ENCODE peak calls at places on chromosomes 7 and 10, in ten cellular contexts. D is AG10803, P is upper lobe of right lung, F is bronchial epithelial cell, R is A549, S is AG09309, J is cardiac muscle cell, W is endodermal cell, U is skeletal muscle cell, K is MM.1S. B is an unnamed sample.

GRCh38 chr7:75688200-75689136 is 50.3 kb downstream of the HIP1 start:
- DNase-seq in J (no peak), P (peak; percentile 62), U (peak; percentile 44), D (no peak), S (no peak), F (no peak), W (no peak), R (no peak), K (no peak), B (no peak)

GRCh38 chr7:96786261-96786997 is 76.8 kb upstream of the SEM1 start:
- DNase-seq in F (peak; percentile 15), J (peak; percentile 6), K (no peak), D (no peak), U (no peak), W (peak; percentile 71), S (no peak), R (no peak), P (no peak), B (no peak)

GRCh38 chr10:74234569-74234968 is 83.5 kb downstream of the ADK start:
- DNase-seq in D (peak; percentile 21), W (no peak), P (no peak), S (no peak), J (no peak), U (no peak), K (no peak), R (no peak), F (peak; percentile 32), B (peak; percentile 18)

GRCh38 chr7:151062399-151063211 is 3.2 kb downstream of the SLC4A2 start:
- DNase-seq in P (peak; percentile 91), U (no peak), S (no peak), R (peak; percentile 97), D (peak; percentile 64), F (no peak), J (peak; percentile 93), K (no peak), W (peak; percentile 98), B (peak; percentile 77)

GRCh38 chr10:11081413-11081812 is 63.7 kb downstream of the CELF2 start:
- DNase-seq in R (no peak), K (no peak), D (no peak), F (no peak), P (no peak), W (no peak), S (no peak), J (no peak), U (no peak), B (no peak)

GRCh38 chr7:30694218-30694745 is 12.0 kb upstream of the CRHR2 start:
- DNase-seq in K (no peak), R (no peak), U (no peak), S (no peak), F (no peak), P (no peak), W (no peak), D (no peak), J (peak; percentile 47), B (no peak)

GRCh38 chr7:152336754-152337368 is 98.9 kb downstream of the KMT2C start:
- DNase-seq in D (peak; percentile 56), W (peak; percentile 61), J (peak; percentile 9), U (peak; percentile 15), F (peak; percentile 49), S (no peak), R (peak; percentile 53), P (no peak), K (peak; percentile 72), B (peak; percentile 57)

GRCh38 chr10:26507441-26507840 is 69.3 kb downstream of the APBB1IP start:
- DNase-seq in K (no peak), U (no peak), S (no peak), W (no peak), P (no peak), D (peak; percentile 30), F (no peak), R (no peak), J (no peak), B (no peak)

GRCh38 chr7:12434012-12434642 is 30.5 kb upstream of the VWDE start:
- DNase-seq in P (no peak), S (no peak), D (no peak), J (no peak), U (no peak), K (peak; percentile 31), W (no peak), R (no peak), F (no peak), B (no peak)

GRCh38 chr7:151046603-151047573 is 1.4 kb upstream of the ASIC3 start:
- DNase-seq in K (no peak), F (no peak), D (peak; percentile 60), W (no peak), S (no peak), P (no peak), U (peak; percentile 49), J (no peak), R (no peak), B (peak; percentile 93)

GRCh38 chr10:113169853-113170455 is 219.9 kb downstream of the TCF7L2 start:
- DNase-seq in R (no peak), D (peak; percentile 18), S (no peak), W (no peak), U (no peak), J (no peak), K (peak; percentile 58), P (no peak), F (no peak), B (no peak)

GRCh38 chr7:519429-519973 is at the start of gene PDGFA:
- DNase-seq in R (no peak), P (no peak), K (no peak), U (no peak), W (no peak), D (peak; percentile 57), J (peak; percentile 74), S (no peak), F (no peak), B (peak; percentile 64)

GRCh38 chr7:157570531-157571200 is 233.9 kb downstream of the DNAJB6 start:
- DNase-seq in K (no peak), S (no peak), P (no peak), J (no peak), F (no peak), W (no peak), R (no peak), U (no peak), D (no peak), B (no peak)

GRCh38 chr10:29617880-29618340 is 16.9 kb downstream of the SVIL start:
- DNase-seq in W (peak; percentile 53), R (no peak), S (no peak), D (no peak), K (no peak), U (no peak), J (no peak), F (no peak), P (no peak), B (peak; percentile 81)
- H3K4me3 ChIP-seq in W (no peak overlapping the region), R (no peak overlapping the region), S (no peak overlapping the region), D (no peak overlapping the region), K (no peak overlapping the region), U (no peak overlapping the region), J (no peak overlapping the region), F (no peak overlapping the region), P (no peak overlapping the region), B (no peak overlapping the region)

GRCh38 chr10:114172241-114172640 is 1.8 kb downstream of the CCDC186 start:
- DNase-seq in S (no peak), J (no peak), U (no peak), F (peak; percentile 17), D (peak; percentile 31), W (no peak), R (no peak), P (no peak), K (no peak), B (peak; percentile 61)
- H3K4me3 ChIP-seq in S (no peak overlapping the region), J (peak overlapping the region; percentile 87), U (peak overlapping the region; percentile 99), F (peak overlapping the region; percentile 97), D (peak overlapping the region; percentile 98), W (peak overlapping the region; percentile 93), R (no peak overlapping the region), P (peak overlapping the region; percentile 84), K (peak overlapping the region; percentile 91), B (peak overlapping the region; percentile 99)

GRCh38 chr10:132962623-132963429 is 20.5 kb upstream of the CFAP46 start:
- DNase-seq in S (no peak), W (no peak), K (peak; percentile 7), U (no peak), D (peak; percentile 12), R (no peak), P (no peak), J (no peak), F (peak; percentile 12), B (peak; percentile 17)

GRCh38 chr10:132963430-132963960 is 21.1 kb upstream of the CFAP46 start:
- DNase-seq in D (no peak), W (no peak), R (no peak), J (no peak), U (no peak), S (no peak), K (no peak), P (no peak), F (no peak), B (no peak)

GRCh38 chr10:132965411-132966057 is 23.2 kb upstream of the CFAP46 start:
- DNase-seq in D (no peak), F (no peak), K (no peak), U (no peak), W (no peak), R (no peak), J (no peak), S (no peak), P (no peak), B (no peak)

GRCh38 chr10:132961864-132962622 is 19.7 kb upstream of the CFAP46 start:
- DNase-seq in W (peak; percentile 95), K (peak; percentile 31), D (peak; percentile 66), R (peak; percentile 31), P (peak; percentile 79), U (no peak), F (peak; percentile 53), J (peak; percentile 74), S (peak; percentile 13), B (peak; percentile 62)

DNA sequence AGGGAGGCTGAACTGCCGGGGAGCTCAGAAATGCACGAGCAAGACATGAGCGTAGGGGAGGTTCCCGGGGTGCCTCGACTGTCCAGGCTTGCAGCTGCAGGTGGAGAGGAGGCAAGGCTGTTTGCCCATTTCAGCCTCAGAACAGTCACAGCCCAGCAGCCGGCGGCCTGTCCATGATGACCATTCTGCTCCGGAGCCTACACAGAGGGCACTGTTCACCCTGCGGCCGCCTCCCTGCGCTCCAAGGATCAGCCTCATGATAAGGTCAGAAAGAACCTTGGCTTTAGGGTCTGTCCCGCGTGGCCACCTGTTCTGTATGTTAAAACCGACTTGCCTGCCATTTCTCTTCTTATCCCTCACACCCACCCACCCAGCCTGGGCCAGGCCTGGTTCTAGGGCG is 21.9 kb upstream of the CFAP46 start:
- DNase-seq in K (no peak), R (no peak), U (no peak), W (no peak), D (no peak), F (no peak), J (no peak), S (no peak), P (no peak), B (no peak)
- H3K4me3 ChIP-seq in K (no peak overlapping the region), R (no peak overlapping the region), U (no peak overlapping the region), W (no peak overlapping the region), D (no peak overlapping the region), F (no peak overlapping the region), J (no peak overlapping the region), S (no peak overlapping the region), P (peak overlapping the region; percentile 30), B (no peak overlapping the region)

DNA sequence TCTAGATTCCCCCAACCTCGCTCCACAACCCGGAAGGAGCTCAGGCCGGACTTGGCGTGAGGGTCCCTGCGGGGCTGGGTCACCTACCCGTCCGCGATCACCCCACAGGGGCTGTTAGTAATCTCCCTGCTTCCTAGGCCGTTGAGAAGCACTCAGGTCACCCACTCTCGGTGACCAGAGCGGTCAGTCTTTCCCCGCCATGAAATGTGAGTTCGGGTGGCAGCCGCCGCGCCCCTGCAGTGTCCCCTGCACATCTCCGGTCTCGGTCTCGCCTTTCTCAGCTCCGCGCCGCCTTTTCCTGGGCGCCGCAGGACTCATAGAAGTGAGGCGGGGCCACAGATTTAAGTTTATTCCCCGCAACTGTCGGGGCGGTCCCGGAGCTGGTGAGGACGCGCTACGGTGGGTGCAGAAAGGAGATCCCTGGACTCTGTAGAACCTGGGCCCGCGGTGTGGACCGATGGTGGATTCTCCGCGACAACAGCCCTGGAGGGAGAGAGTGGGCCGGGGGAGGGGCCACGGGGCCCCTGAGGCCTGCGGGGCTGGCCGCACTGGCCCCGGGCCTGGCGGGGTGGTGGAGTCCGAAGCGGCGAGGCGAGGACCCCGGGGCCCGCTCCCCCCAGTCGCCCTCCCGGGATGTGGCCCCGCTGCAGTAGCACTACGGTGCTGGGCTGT is 4.5 kb downstream of the FEZF1 start:
- DNase-seq in S (no peak), R (no peak), J (no peak), F (no peak), W (peak; percentile 79), D (no peak), U (no peak), K (no peak), P (no peak), B (no peak)
- H3K4me3 ChIP-seq in S (no peak overlapping the region), R (no peak overlapping the region), J (peak overlapping the region; percentile 22), F (no peak overlapping the region), W (peak overlapping the region; percentile 74), D (no peak overlapping the region), U (no peak overlapping the region), K (no peak overlapping the region), P (no peak overlapping the region), B (no peak overlapping the region)

B was measured in fibroblast of villous mesenchyme.